ENCODE peak calls at places on chromosomes 13 and 19, in seven cellular contexts. One of them, this sample, is unnamed.

GRCh38 chr19:290539-291521 is at the start of gene PLPP2:
- DNase-seq in neural crest cell: no peak
- DNase-seq in endothelial cell: no peak
- DNase-seq in naive thymus-derived CD4-positive, alpha-beta T cell: no peak
- DNase-seq in activated CD8-positive, alpha-beta T cell treated with anti-CD3 and anti-CD28 coated beads, Interleukin-2, amount 10 ng/mL, durations not matched to agents 7 days and 5 days: no peak
- DNase-seq in EL: peak
- DNase-seq in upper lobe of right lung: peak
- DNase-seq in this sample: no peak

GRCh38 chr13:110813646-110814624 is 100.4 kb downstream of the ING1 start:
- DNase-seq in naive thymus-derived CD4-positive, alpha-beta T cell: peak
- DNase-seq in upper lobe of right lung: peak
- DNase-seq in EL: no peak
- DNase-seq in endothelial cell: no peak
- DNase-seq in neural crest cell: no peak
- DNase-seq in activated CD8-positive, alpha-beta T cell treated with anti-CD3 and anti-CD28 coated beads, Interleukin-2, amount 10 ng/mL, durations not matched to agents 7 days and 5 days: no peak
- DNase-seq in this sample: no peak

GRCh38 chr13:85503797-85504196 is 295.4 kb downstream of the SLITRK6 start:
- DNase-seq in endothelial cell: no peak
- DNase-seq in activated CD8-positive, alpha-beta T cell treated with anti-CD3 and anti-CD28 coated beads, Interleukin-2, amount 10 ng/mL, durations not matched to agents 7 days and 5 days: no peak
- DNase-seq in upper lobe of right lung: no peak
- DNase-seq in neural crest cell: no peak
- DNase-seq in EL: peak
- DNase-seq in naive thymus-derived CD4-positive, alpha-beta T cell: no peak
- DNase-seq in this sample: no peak

GRCh38 chr19:14718522-14719113 is 28.8 kb downstream of the ZNF333 start:
- DNase-seq in neural crest cell: no peak
- DNase-seq in activated CD8-positive, alpha-beta T cell treated with anti-CD3 and anti-CD28 coated beads, Interleukin-2, amount 10 ng/mL, durations not matched to agents 7 days and 5 days: no peak
- DNase-seq in endothelial cell: no peak
- DNase-seq in upper lobe of right lung: no peak
- DNase-seq in naive thymus-derived CD4-positive, alpha-beta T cell: no peak
- DNase-seq in EL: no peak
- DNase-seq in this sample: no peak

GRCh38 chr13:106145070-106145469 is 390.4 kb downstream of the EFNB2 start:
- DNase-seq in activated CD8-positive, alpha-beta T cell treated with anti-CD3 and anti-CD28 coated beads, Interleukin-2, amount 10 ng/mL, durations not matched to agents 7 days and 5 days: no peak
- DNase-seq in neural crest cell: no peak
- DNase-seq in endothelial cell: no peak
- DNase-seq in naive thymus-derived CD4-positive, alpha-beta T cell: no peak
- DNase-seq in upper lobe of right lung: no peak
- DNase-seq in EL: no peak
- DNase-seq in this sample: no peak

GRCh38 chr19:37007587-37008220 is 70.5 kb upstream of the ZNF420 start:
- DNase-seq in activated CD8-positive, alpha-beta T cell treated with anti-CD3 and anti-CD28 coated beads, Interleukin-2, amount 10 ng/mL, durations not matched to agents 7 days and 5 days: peak
- DNase-seq in upper lobe of right lung: peak
- DNase-seq in neural crest cell: no peak
- DNase-seq in naive thymus-derived CD4-positive, alpha-beta T cell: peak
- DNase-seq in EL: no peak
- DNase-seq in endothelial cell: no peak
- DNase-seq in this sample: no peak

GRCh38 chr19:56837892-56838679 is 2.4 kb downstream of the PEG3 start:
- DNase-seq in neural crest cell: no peak
- DNase-seq in naive thymus-derived CD4-positive, alpha-beta T cell: no peak
- DNase-seq in activated CD8-positive, alpha-beta T cell treated with anti-CD3 and anti-CD28 coated beads, Interleukin-2, amount 10 ng/mL, durations not matched to agents 7 days and 5 days: no peak
- DNase-seq in EL: no peak
- DNase-seq in endothelial cell: no peak
- DNase-seq in upper lobe of right lung: peak
- DNase-seq in this sample: no peak

GRCh38 chr13:51882570-51883225 is 20.9 kb downstream of the CCDC70 start:
- DNase-seq in activated CD8-positive, alpha-beta T cell treated with anti-CD3 and anti-CD28 coated beads, Interleukin-2, amount 10 ng/mL, durations not matched to agents 7 days and 5 days: no peak
- DNase-seq in endothelial cell: no peak
- DNase-seq in naive thymus-derived CD4-positive, alpha-beta T cell: no peak
- DNase-seq in neural crest cell: no peak
- DNase-seq in EL: no peak
- DNase-seq in upper lobe of right lung: no peak
- DNase-seq in this sample: no peak

GRCh38 chr13:110343241-110343865 is 36.3 kb downstream of the COL4A2 start:
- DNase-seq in activated CD8-positive, alpha-beta T cell treated with anti-CD3 and anti-CD28 coated beads, Interleukin-2, amount 10 ng/mL, durations not matched to agents 7 days and 5 days: no peak
- DNase-seq in neural crest cell: no peak
- DNase-seq in naive thymus-derived CD4-positive, alpha-beta T cell: no peak
- DNase-seq in EL: no peak
- DNase-seq in endothelial cell: no peak
- DNase-seq in upper lobe of right lung: no peak
- DNase-seq in this sample: no peak

GRCh38 chr13:19586904-19587634 is 25.7 kb upstream of the TPTE2 start:
- DNase-seq in activated CD8-positive, alpha-beta T cell treated with anti-CD3 and anti-CD28 coated beads, Interleukin-2, amount 10 ng/mL, durations not matched to agents 7 days and 5 days: peak
- DNase-seq in upper lobe of right lung: peak
- DNase-seq in neural crest cell: no peak
- DNase-seq in EL: peak
- DNase-seq in naive thymus-derived CD4-positive, alpha-beta T cell: peak
- DNase-seq in endothelial cell: no peak
- DNase-seq in this sample: peak

GRCh38 chr13:94362411-94362909 is 117.0 kb downstream of the DCT start:
- DNase-seq in activated CD8-positive, alpha-beta T cell treated with anti-CD3 and anti-CD28 coated beads, Interleukin-2, amount 10 ng/mL, durations not matched to agents 7 days and 5 days: peak
- DNase-seq in upper lobe of right lung: no peak
- DNase-seq in EL: peak
- DNase-seq in naive thymus-derived CD4-positive, alpha-beta T cell: peak
- DNase-seq in endothelial cell: peak
- DNase-seq in neural crest cell: peak
- DNase-seq in this sample: peak

GRCh38 chr13:44575741-44576395 is at the start of gene TSC22D1:
- DNase-seq in activated CD8-positive, alpha-beta T cell treated with anti-CD3 and anti-CD28 coated beads, Interleukin-2, amount 10 ng/mL, durations not matched to agents 7 days and 5 days: peak
- DNase-seq in endothelial cell: peak
- DNase-seq in EL: peak
- DNase-seq in naive thymus-derived CD4-positive, alpha-beta T cell: peak
- DNase-seq in neural crest cell: peak
- DNase-seq in upper lobe of right lung: peak
- DNase-seq in this sample: peak

GRCh38 chr13:113464476-113464875 is 11.2 kb upstream of the ADPRHL1 start:
- DNase-seq in endothelial cell: no peak
- DNase-seq in activated CD8-positive, alpha-beta T cell treated with anti-CD3 and anti-CD28 coated beads, Interleukin-2, amount 10 ng/mL, durations not matched to agents 7 days and 5 days: peak
- DNase-seq in upper lobe of right lung: no peak
- DNase-seq in naive thymus-derived CD4-positive, alpha-beta T cell: no peak
- DNase-seq in neural crest cell: no peak
- DNase-seq in EL: no peak
- DNase-seq in this sample: no peak

GRCh38 chr19:18606281-18607221 is at the start of gene CRLF1:
- DNase-seq in upper lobe of right lung: no peak
- DNase-seq in activated CD8-positive, alpha-beta T cell treated with anti-CD3 and anti-CD28 coated beads, Interleukin-2, amount 10 ng/mL, durations not matched to agents 7 days and 5 days: no peak
- DNase-seq in endothelial cell: no peak
- DNase-seq in naive thymus-derived CD4-positive, alpha-beta T cell: no peak
- DNase-seq in EL: no peak
- DNase-seq in neural crest cell: no peak
- DNase-seq in this sample: no peak

GRCh38 chr19:2110822-2111221 is 14.1 kb downstream of the IZUMO4 start:
- DNase-seq in neural crest cell: no peak
- DNase-seq in EL: no peak
- DNase-seq in endothelial cell: no peak
- DNase-seq in naive thymus-derived CD4-positive, alpha-beta T cell: no peak
- DNase-seq in upper lobe of right lung: no peak
- DNase-seq in activated CD8-positive, alpha-beta T cell treated with anti-CD3 and anti-CD28 coated beads, Interleukin-2, amount 10 ng/mL, durations not matched to agents 7 days and 5 days: no peak
- DNase-seq in this sample: no peak

GRCh38 chr19:6739884-6740588 is 556 bp downstream of the TRIP10 start:
- DNase-seq in activated CD8-positive, alpha-beta T cell treated with anti-CD3 and anti-CD28 coated beads, Interleukin-2, amount 10 ng/mL, durations not matched to agents 7 days and 5 days: no peak
- DNase-seq in endothelial cell: peak
- DNase-seq in upper lobe of right lung: peak
- DNase-seq in naive thymus-derived CD4-positive, alpha-beta T cell: peak
- DNase-seq in neural crest cell: peak
- DNase-seq in EL: peak
- DNase-seq in this sample: peak

GRCh38 chr19:55676384-55676783 is 1.4 kb downstream of the EPN1 start:
- DNase-seq in EL: peak
- DNase-seq in naive thymus-derived CD4-positive, alpha-beta T cell: no peak
- DNase-seq in upper lobe of right lung: no peak
- DNase-seq in activated CD8-positive, alpha-beta T cell treated with anti-CD3 and anti-CD28 coated beads, Interleukin-2, amount 10 ng/mL, durations not matched to agents 7 days and 5 days: no peak
- DNase-seq in neural crest cell: no peak
- DNase-seq in endothelial cell: no peak
- DNase-seq in this sample: no peak

GRCh38 chr13:44003481-44003880 is 123.8 kb downstream of the LACC1 start:
- DNase-seq in neural crest cell: no peak
- DNase-seq in naive thymus-derived CD4-positive, alpha-beta T cell: no peak
- DNase-seq in endothelial cell: no peak
- DNase-seq in activated CD8-positive, alpha-beta T cell treated with anti-CD3 and anti-CD28 coated beads, Interleukin-2, amount 10 ng/mL, durations not matched to agents 7 days and 5 days: no peak
- DNase-seq in upper lobe of right lung: no peak
- DNase-seq in EL: no peak
- DNase-seq in this sample: no peak

This sample was measured in HAP-1.